ENCODE peak calls at places on chromosomes 4 and X, in ten cellular contexts. One of them, this sample, is unnamed.

GRCh38 chrX:106039920-106040319 is 1.4 kb upstream of the SERPINA7 start:
- DNase-seq in amygdala: no peak
- DNase-seq in neuronal stem cell: no peak
- DNase-seq in Right ventricle myocardium superior: no peak
- DNase-seq in epithelial cell of esophagus: peak
- DNase-seq in fibroblast of the aortic adventitia: no peak
- DNase-seq in NCI-H2081: no peak
- DNase-seq in CD8-positive, alpha-beta memory T cell: no peak
- DNase-seq in NCI-H146: no peak
- DNase-seq in D721Med: no peak
- DNase-seq in this sample: no peak

GRCh38 chr4:149145803-149146202 is 669.8 kb downstream of the IQCM start:
- DNase-seq in neuronal stem cell: no peak
- DNase-seq in NCI-H146: no peak
- DNase-seq in amygdala: no peak
- DNase-seq in Right ventricle myocardium superior: no peak
- DNase-seq in NCI-H2081: no peak
- DNase-seq in CD8-positive, alpha-beta memory T cell: no peak
- DNase-seq in epithelial cell of esophagus: peak
- DNase-seq in D721Med: no peak
- DNase-seq in fibroblast of the aortic adventitia: no peak
- DNase-seq in this sample: no peak

GRCh38 chr4:1960170-1960825 is 48.5 kb downstream of the NELFA start:
- DNase-seq in NCI-H2081: no peak
- DNase-seq in D721Med: no peak
- DNase-seq in fibroblast of the aortic adventitia: peak
- DNase-seq in Right ventricle myocardium superior: no peak
- DNase-seq in NCI-H146: no peak
- DNase-seq in neuronal stem cell: no peak
- DNase-seq in epithelial cell of esophagus: peak
- DNase-seq in amygdala: no peak
- DNase-seq in CD8-positive, alpha-beta memory T cell: no peak
- DNase-seq in this sample: no peak

GRCh38 chr4:80362578-80363181 is 27.1 kb downstream of the CFAP299 start:
- DNase-seq in NCI-H146: peak
- DNase-seq in Right ventricle myocardium superior: no peak
- DNase-seq in fibroblast of the aortic adventitia: peak
- DNase-seq in D721Med: peak
- DNase-seq in NCI-H2081: peak
- DNase-seq in amygdala: no peak
- DNase-seq in CD8-positive, alpha-beta memory T cell: peak
- DNase-seq in epithelial cell of esophagus: peak
- DNase-seq in neuronal stem cell: peak
- DNase-seq in this sample: no peak

GRCh38 chr4:123849495-123849894 is 452.9 kb downstream of the SPRY1 start:
- DNase-seq in D721Med: no peak
- DNase-seq in fibroblast of the aortic adventitia: no peak
- DNase-seq in neuronal stem cell: no peak
- DNase-seq in epithelial cell of esophagus: no peak
- DNase-seq in NCI-H146: no peak
- DNase-seq in amygdala: no peak
- DNase-seq in NCI-H2081: no peak
- DNase-seq in CD8-positive, alpha-beta memory T cell: no peak
- DNase-seq in Right ventricle myocardium superior: no peak
- DNase-seq in this sample: no peak

GRCh38 chrX:48487362-48487785 is 11.4 kb downstream of the FTSJ1 start:
- DNase-seq in amygdala: no peak
- DNase-seq in neuronal stem cell: no peak
- DNase-seq in Right ventricle myocardium superior: no peak
- DNase-seq in NCI-H146: no peak
- DNase-seq in NCI-H2081: no peak
- DNase-seq in fibroblast of the aortic adventitia: peak
- DNase-seq in CD8-positive, alpha-beta memory T cell: no peak
- DNase-seq in D721Med: no peak
- DNase-seq in epithelial cell of esophagus: peak
- DNase-seq in this sample: no peak

GRCh38 chr4:188613976-188614375 is 474.7 kb downstream of the TRIML1 start:
- DNase-seq in NCI-H146: no peak
- DNase-seq in neuronal stem cell: no peak
- DNase-seq in D721Med: no peak
- DNase-seq in epithelial cell of esophagus: no peak
- DNase-seq in amygdala: no peak
- DNase-seq in NCI-H2081: no peak
- DNase-seq in Right ventricle myocardium superior: no peak
- DNase-seq in fibroblast of the aortic adventitia: no peak
- DNase-seq in CD8-positive, alpha-beta memory T cell: no peak
- DNase-seq in this sample: no peak

GRCh38 chr4:704198-704891 is 1.3 kb upstream of the PCGF3 start:
- DNase-seq in NCI-H2081: no peak
- DNase-seq in D721Med: no peak
- DNase-seq in amygdala: no peak
- DNase-seq in epithelial cell of esophagus: no peak
- DNase-seq in CD8-positive, alpha-beta memory T cell: no peak
- DNase-seq in NCI-H146: no peak
- DNase-seq in fibroblast of the aortic adventitia: no peak
- DNase-seq in Right ventricle myocardium superior: no peak
- DNase-seq in neuronal stem cell: no peak
- DNase-seq in this sample: no peak

GRCh38 chrX:68808686-68809357 is 20.0 kb upstream of the EFNB1 start:
- DNase-seq in fibroblast of the aortic adventitia: peak
- DNase-seq in Right ventricle myocardium superior: peak
- DNase-seq in NCI-H2081: no peak
- DNase-seq in amygdala: no peak
- DNase-seq in CD8-positive, alpha-beta memory T cell: no peak
- DNase-seq in epithelial cell of esophagus: no peak
- DNase-seq in neuronal stem cell: no peak
- DNase-seq in NCI-H146: no peak
- DNase-seq in D721Med: no peak
- DNase-seq in this sample: no peak

GRCh38 chrX:105017641-105018040 is 202.9 kb downstream of the TEX13A start:
- DNase-seq in NCI-H146: no peak
- DNase-seq in fibroblast of the aortic adventitia: no peak
- DNase-seq in epithelial cell of esophagus: peak
- DNase-seq in D721Med: no peak
- DNase-seq in amygdala: no peak
- DNase-seq in Right ventricle myocardium superior: no peak
- DNase-seq in NCI-H2081: no peak
- DNase-seq in neuronal stem cell: no peak
- DNase-seq in CD8-positive, alpha-beta memory T cell: no peak
- DNase-seq in this sample: no peak

GRCh38 chr4:184782731-184783472 is 42.9 kb downstream of the ACSL1 start:
- DNase-seq in Right ventricle myocardium superior: no peak
- DNase-seq in epithelial cell of esophagus: no peak
- DNase-seq in CD8-positive, alpha-beta memory T cell: no peak
- DNase-seq in D721Med: no peak
- DNase-seq in NCI-H2081: no peak
- DNase-seq in neuronal stem cell: no peak
- DNase-seq in fibroblast of the aortic adventitia: no peak
- DNase-seq in amygdala: no peak
- DNase-seq in NCI-H146: no peak
- DNase-seq in this sample: no peak

GRCh38 chr4:22363071-22363470 is 152.8 kb downstream of the ADGRA3 start:
- DNase-seq in fibroblast of the aortic adventitia: no peak
- DNase-seq in NCI-H2081: no peak
- DNase-seq in epithelial cell of esophagus: peak
- DNase-seq in neuronal stem cell: no peak
- DNase-seq in CD8-positive, alpha-beta memory T cell: no peak
- DNase-seq in NCI-H146: no peak
- DNase-seq in D721Med: no peak
- DNase-seq in amygdala: no peak
- DNase-seq in Right ventricle myocardium superior: no peak
- DNase-seq in this sample: no peak

GRCh38 chr4:138111462-138112000 is 130.6 kb downstream of the SLC7A11 start:
- DNase-seq in epithelial cell of esophagus: peak
- DNase-seq in NCI-H2081: no peak
- DNase-seq in neuronal stem cell: no peak
- DNase-seq in amygdala: no peak
- DNase-seq in D721Med: no peak
- DNase-seq in NCI-H146: no peak
- DNase-seq in Right ventricle myocardium superior: no peak
- DNase-seq in fibroblast of the aortic adventitia: peak
- DNase-seq in CD8-positive, alpha-beta memory T cell: no peak
- DNase-seq in this sample: no peak

GRCh38 chrX:66635360-66635759 is 3.5 kb downstream of the EDA2R start:
- DNase-seq in NCI-H146: no peak
- DNase-seq in CD8-positive, alpha-beta memory T cell: no peak
- DNase-seq in neuronal stem cell: no peak
- DNase-seq in epithelial cell of esophagus: peak
- DNase-seq in amygdala: no peak
- DNase-seq in D721Med: no peak
- DNase-seq in fibroblast of the aortic adventitia: peak
- DNase-seq in Right ventricle myocardium superior: no peak
- DNase-seq in NCI-H2081: no peak
- DNase-seq in this sample: peak

GRCh38 chr4:27429260-27429970 is 568.8 kb downstream of the STIM2 start:
- DNase-seq in Right ventricle myocardium superior: no peak
- DNase-seq in epithelial cell of esophagus: peak
- DNase-seq in D721Med: no peak
- DNase-seq in NCI-H2081: no peak
- DNase-seq in fibroblast of the aortic adventitia: peak
- DNase-seq in neuronal stem cell: no peak
- DNase-seq in NCI-H146: no peak
- DNase-seq in amygdala: no peak
- DNase-seq in CD8-positive, alpha-beta memory T cell: no peak
- DNase-seq in this sample: no peak

GRCh38 chrX:155662297-155662696 is 49.5 kb upstream of the TMLHE start:
- DNase-seq in NCI-H2081: no peak
- DNase-seq in CD8-positive, alpha-beta memory T cell: no peak
- DNase-seq in neuronal stem cell: no peak
- DNase-seq in D721Med: no peak
- DNase-seq in NCI-H146: no peak
- DNase-seq in epithelial cell of esophagus: peak
- DNase-seq in fibroblast of the aortic adventitia: peak
- DNase-seq in Right ventricle myocardium superior: no peak
- DNase-seq in amygdala: no peak
- DNase-seq in this sample: no peak

GRCh38 chr4:134024251-134024650 is 177.3 kb downstream of the PABPC4L start:
- DNase-seq in epithelial cell of esophagus: peak
- DNase-seq in NCI-H2081: no peak
- DNase-seq in amygdala: no peak
- DNase-seq in CD8-positive, alpha-beta memory T cell: no peak
- DNase-seq in neuronal stem cell: no peak
- DNase-seq in Right ventricle myocardium superior: no peak
- DNase-seq in NCI-H146: peak
- DNase-seq in fibroblast of the aortic adventitia: no peak
- DNase-seq in D721Med: no peak
- DNase-seq in this sample: peak

GRCh38 chr4:140581078-140581477 is 12.3 kb upstream of the UCP1 start:
- DNase-seq in D721Med: no peak
- DNase-seq in CD8-positive, alpha-beta memory T cell: no peak
- DNase-seq in epithelial cell of esophagus: no peak
- DNase-seq in NCI-H146: no peak
- DNase-seq in amygdala: no peak
- DNase-seq in NCI-H2081: no peak
- DNase-seq in Right ventricle myocardium superior: no peak
- DNase-seq in fibroblast of the aortic adventitia: no peak
- DNase-seq in neuronal stem cell: no peak
- DNase-seq in this sample: no peak

GRCh38 chr4:184313710-184314659 is 96.3 kb upstream of the ENPP6 start:
- DNase-seq in fibroblast of the aortic adventitia: no peak
- DNase-seq in CD8-positive, alpha-beta memory T cell: peak
- DNase-seq in NCI-H146: no peak
- DNase-seq in amygdala: no peak
- DNase-seq in D721Med: no peak
- DNase-seq in neuronal stem cell: no peak
- DNase-seq in Right ventricle myocardium superior: no peak
- DNase-seq in NCI-H2081: no peak
- DNase-seq in epithelial cell of esophagus: no peak
- DNase-seq in this sample: no peak

GRCh38 chrX:42499620-42500019 is 278.3 kb downstream of the PPP1R2C start:
- DNase-seq in NCI-H146: no peak
- DNase-seq in CD8-positive, alpha-beta memory T cell: no peak
- DNase-seq in amygdala: no peak
- DNase-seq in epithelial cell of esophagus: no peak
- DNase-seq in D721Med: no peak
- DNase-seq in fibroblast of the aortic adventitia: no peak
- DNase-seq in NCI-H2081: no peak
- DNase-seq in Right ventricle myocardium superior: no peak
- DNase-seq in neuronal stem cell: no peak
- DNase-seq in this sample: no peak

GRCh38 chrX:101685923-101686322 is 26.3 kb upstream of the ARMCX2 start:
- DNase-seq in amygdala: no peak
- DNase-seq in CD8-positive, alpha-beta memory T cell: no peak
- DNase-seq in fibroblast of the aortic adventitia: no peak
- DNase-seq in NCI-H146: no peak
- DNase-seq in Right ventricle myocardium superior: no peak
- DNase-seq in NCI-H2081: no peak
- DNase-seq in D721Med: no peak
- DNase-seq in epithelial cell of esophagus: no peak
- DNase-seq in neuronal stem cell: peak
- DNase-seq in this sample: no peak

GRCh38 chr4:90126805-90127204 is 389 bp upstream of the CCSER1 start:
- DNase-seq in CD8-positive, alpha-beta memory T cell: no peak
- DNase-seq in NCI-H2081: no peak
- DNase-seq in amygdala: no peak
- DNase-seq in epithelial cell of esophagus: no peak
- DNase-seq in NCI-H146: no peak
- DNase-seq in fibroblast of the aortic adventitia: no peak
- DNase-seq in Right ventricle myocardium superior: no peak
- DNase-seq in neuronal stem cell: no peak
- DNase-seq in D721Med: no peak
- DNase-seq in this sample: no peak

GRCh38 chr4:17469931-17470674 is 41.8 kb downstream of the QDPR start:
- DNase-seq in fibroblast of the aortic adventitia: peak
- DNase-seq in Right ventricle myocardium superior: no peak
- DNase-seq in amygdala: no peak
- DNase-seq in NCI-H2081: no peak
- DNase-seq in neuronal stem cell: no peak
- DNase-seq in D721Med: no peak
- DNase-seq in epithelial cell of esophagus: no peak
- DNase-seq in NCI-H146: no peak
- DNase-seq in CD8-positive, alpha-beta memory T cell: no peak
- DNase-seq in this sample: no peak

GRCh38 chr4:159983080-159983479 is 880.2 kb downstream of the RAPGEF2 start:
- DNase-seq in D721Med: no peak
- DNase-seq in neuronal stem cell: no peak
- DNase-seq in fibroblast of the aortic adventitia: no peak
- DNase-seq in amygdala: no peak
- DNase-seq in CD8-positive, alpha-beta memory T cell: no peak
- DNase-seq in Right ventricle myocardium superior: no peak
- DNase-seq in NCI-H2081: no peak
- DNase-seq in NCI-H146: no peak
- DNase-seq in epithelial cell of esophagus: no peak
- DNase-seq in this sample: no peak

GRCh38 chrX:50881028-50881427 is 29.5 kb upstream of the BMP15 start:
- DNase-seq in fibroblast of the aortic adventitia: no peak
- DNase-seq in NCI-H146: no peak
- DNase-seq in CD8-positive, alpha-beta memory T cell: no peak
- DNase-seq in NCI-H2081: no peak
- DNase-seq in Right ventricle myocardium superior: no peak
- DNase-seq in amygdala: no peak
- DNase-seq in D721Med: no peak
- DNase-seq in epithelial cell of esophagus: peak
- DNase-seq in neuronal stem cell: no peak
- DNase-seq in this sample: no peak

GRCh38 chrX:120769576-120770341 is 105.9 kb downstream of the CT47B1 start:
- DNase-seq in D721Med: no peak
- DNase-seq in epithelial cell of esophagus: peak
- DNase-seq in amygdala: no peak
- DNase-seq in neuronal stem cell: no peak
- DNase-seq in fibroblast of the aortic adventitia: peak
- DNase-seq in Right ventricle myocardium superior: no peak
- DNase-seq in NCI-H2081: peak
- DNase-seq in CD8-positive, alpha-beta memory T cell: no peak
- DNase-seq in NCI-H146: peak
- DNase-seq in this sample: no peak

GRCh38 chr4:38791005-38791404 is 8.2 kb upstream of the TLR10 start:
- DNase-seq in epithelial cell of esophagus: no peak
- DNase-seq in CD8-positive, alpha-beta memory T cell: no peak
- DNase-seq in NCI-H2081: no peak
- DNase-seq in NCI-H146: no peak
- DNase-seq in neuronal stem cell: no peak
- DNase-seq in fibroblast of the aortic adventitia: no peak
- DNase-seq in amygdala: no peak
- DNase-seq in D721Med: no peak
- DNase-seq in Right ventricle myocardium superior: no peak
- DNase-seq in this sample: no peak

GRCh38 chr4:187276786-187277408 is 553.2 kb upstream of the FAT1 start:
- DNase-seq in NCI-H2081: no peak
- DNase-seq in amygdala: no peak
- DNase-seq in neuronal stem cell: no peak
- DNase-seq in CD8-positive, alpha-beta memory T cell: no peak
- DNase-seq in NCI-H146: no peak
- DNase-seq in epithelial cell of esophagus: peak
- DNase-seq in fibroblast of the aortic adventitia: no peak
- DNase-seq in Right ventricle myocardium superior: no peak
- DNase-seq in D721Med: no peak
- DNase-seq in this sample: no peak